ENCODE peak calls at places on chromosomes 16 and 17, in nine cellular contexts. M, F, T, Q, H, K, X, N and I are unnamed samples.

GRCh38 chr16:66943426-66944053 is 8.2 kb downstream of the CES2 start:
- DNase-seq in M (no peak), F (no peak), T (no peak), Q (no peak), H (no peak), K (no peak), X (no peak), N (no peak), I (no peak)

GRCh38 chr16:88759245-88759975 is 25.6 kb downstream of the PIEZO1 start:
- DNase-seq in M (no peak), F (no peak), T (no peak), Q (no peak), H (no peak), K (peak), X (no peak), N (no peak), I (peak)

GRCh38 chr16:78522327-78522726 is 422.9 kb downstream of the WWOX start:
- DNase-seq in M (no peak), F (no peak), T (no peak), Q (no peak), H (no peak), K (no peak), X (no peak), N (no peak), I (no peak)

GRCh38 chr17:64240741-64241347 is 22.2 kb downstream of the TEX2 start:
- DNase-seq in M (no peak), F (no peak), T (peak), Q (no peak), H (peak), K (no peak), X (peak), N (peak), I (peak)

GRCh38 chr16:86608301-86608747 is 30.0 kb downstream of the FOXL1 start:
- DNase-seq in M (no peak), F (no peak), T (no peak), Q (no peak), H (no peak), K (no peak), X (no peak), N (no peak), I (no peak)

GRCh38 chr17:39753514-39754160 is 15.9 kb downstream of the GRB7 start:
- DNase-seq in M (no peak), F (peak), T (no peak), Q (no peak), H (no peak), K (peak), X (no peak), N (no peak), I (peak)

GRCh38 chr16:84680843-84681629 is 18.8 kb upstream of the USP10 start:
- DNase-seq in M (no peak), F (no peak), T (no peak), Q (no peak), H (no peak), K (no peak), X (no peak), N (no peak), I (no peak)

GRCh38 chr16:80932725-80933124 is 74.0 kb downstream of the CMC2 start:
- DNase-seq in M (no peak), F (no peak), T (peak), Q (no peak), H (peak), K (peak), X (peak), N (no peak), I (no peak)

GRCh38 chr17:74842599-74843351 is 16.9 kb downstream of the GRIN2C start:
- DNase-seq in M (no peak), F (peak), T (peak), Q (no peak), H (peak), K (peak), X (peak), N (no peak), I (peak)

GRCh38 chr16:76668207-76668725 is 391.1 kb downstream of the CNTNAP4 start:
- DNase-seq in M (no peak), F (peak), T (no peak), Q (no peak), H (no peak), K (no peak), X (no peak), N (no peak), I (peak)

DNA sequence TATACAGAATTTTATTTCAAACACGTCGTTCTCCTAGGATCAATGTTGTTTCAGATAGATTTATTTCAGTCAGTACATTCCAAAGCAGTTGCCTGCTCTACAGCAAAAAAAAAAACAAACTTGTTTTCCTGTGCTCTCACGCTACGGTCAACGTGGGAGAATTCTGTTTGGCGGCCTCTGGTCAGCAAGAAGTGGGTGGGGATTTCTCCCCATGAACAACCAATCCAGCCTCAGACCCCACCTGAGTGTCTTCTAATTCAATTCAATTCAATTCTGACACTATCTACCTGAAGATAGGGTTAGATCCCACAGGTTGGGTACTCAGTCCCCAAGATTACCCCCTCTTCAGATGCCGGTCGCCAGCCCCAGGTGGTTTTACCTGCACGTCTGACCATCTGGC is 22.1 kb downstream of the C17orf58 start:
- DNase-seq in M (no peak), F (no peak), T (no peak), Q (no peak), H (no peak), K (no peak), X (no peak), N (no peak), I (no peak)
- H3K4me3 ChIP-seq in M (no peak), F (no peak), T (no peak), Q (no peak), H (no peak), K (no peak), X (no peak), N (no peak), I (no peak)

GRCh38 chr17:8905256-8905778 is 37.8 kb upstream of the PIK3R6 start:
- DNase-seq in M (no peak), F (no peak), T (no peak), Q (no peak), H (no peak), K (no peak), X (no peak), N (no peak), I (no peak)
- TF ChIP-seq CTCF in M (no peak), F (no peak), T (no peak), Q (no peak), H (no peak), K (no peak), X (no peak), N (no peak), I (no peak)

GRCh38 chr17:18261146-18261515 is 669 bp downstream of the MIEF2 start:
- DNase-seq in M (no peak), F (peak), T (peak), Q (no peak), H (no peak), K (peak), X (peak), N (no peak), I (no peak)

GRCh38 chr17:18260332-18261145 is at the start of gene MIEF2:
- DNase-seq in M (peak), F (peak), T (peak), Q (peak), H (peak), K (peak), X (peak), N (peak), I (peak)

GRCh38 chr17:18258356-18259038 is at the start of gene FLII:
- DNase-seq in M (no peak), F (peak), T (peak), Q (peak), H (no peak), K (peak), X (no peak), N (no peak), I (peak)

GRCh38 chr17:18261659-18262058 is 1.2 kb downstream of the MIEF2 start:
- DNase-seq in M (no peak), F (no peak), T (no peak), Q (no peak), H (no peak), K (no peak), X (no peak), N (no peak), I (no peak)

DNA sequence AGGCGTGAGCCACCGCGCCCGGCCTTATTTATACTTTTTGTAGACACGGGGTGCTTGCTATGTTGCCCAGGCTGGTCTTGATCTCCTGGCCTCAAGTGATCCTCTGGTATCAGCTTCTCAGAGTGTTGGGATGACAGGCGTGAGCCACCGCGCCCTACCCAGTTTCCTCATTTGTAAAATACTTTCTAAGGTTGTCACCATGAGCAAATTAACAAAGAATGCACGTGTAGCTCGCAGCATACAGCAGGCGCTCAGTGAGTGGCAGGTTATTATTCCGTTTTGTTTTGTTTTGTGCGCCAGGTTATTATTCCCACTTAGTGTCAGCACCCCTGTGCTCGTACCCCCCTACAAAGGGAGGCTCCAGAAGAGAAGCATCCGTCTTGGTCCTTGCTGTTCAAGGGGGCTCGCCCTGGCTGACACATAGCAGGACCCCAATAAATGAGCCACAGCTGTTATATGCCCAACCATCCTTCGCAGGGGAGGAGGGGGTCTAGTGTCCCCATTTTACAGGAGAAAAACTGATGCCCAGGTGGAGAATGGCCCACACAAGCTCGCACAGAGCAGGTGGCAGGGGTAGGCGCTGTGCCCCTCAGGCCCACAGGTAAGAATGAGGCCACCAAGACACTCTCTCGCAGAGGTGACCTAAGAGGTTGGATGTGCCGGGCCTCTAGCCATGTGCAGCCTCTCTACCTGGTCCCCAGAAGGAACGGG is 686 bp upstream of the MIEF2 start:
- DNase-seq in M (no peak), F (no peak), T (peak), Q (no peak), H (no peak), K (no peak), X (no peak), N (no peak), I (no peak)
- H3K4me3 ChIP-seq in M (peak), F (peak), T (peak), Q (peak), H (peak), K (peak), X (peak), N (peak), I (peak)

DNA sequence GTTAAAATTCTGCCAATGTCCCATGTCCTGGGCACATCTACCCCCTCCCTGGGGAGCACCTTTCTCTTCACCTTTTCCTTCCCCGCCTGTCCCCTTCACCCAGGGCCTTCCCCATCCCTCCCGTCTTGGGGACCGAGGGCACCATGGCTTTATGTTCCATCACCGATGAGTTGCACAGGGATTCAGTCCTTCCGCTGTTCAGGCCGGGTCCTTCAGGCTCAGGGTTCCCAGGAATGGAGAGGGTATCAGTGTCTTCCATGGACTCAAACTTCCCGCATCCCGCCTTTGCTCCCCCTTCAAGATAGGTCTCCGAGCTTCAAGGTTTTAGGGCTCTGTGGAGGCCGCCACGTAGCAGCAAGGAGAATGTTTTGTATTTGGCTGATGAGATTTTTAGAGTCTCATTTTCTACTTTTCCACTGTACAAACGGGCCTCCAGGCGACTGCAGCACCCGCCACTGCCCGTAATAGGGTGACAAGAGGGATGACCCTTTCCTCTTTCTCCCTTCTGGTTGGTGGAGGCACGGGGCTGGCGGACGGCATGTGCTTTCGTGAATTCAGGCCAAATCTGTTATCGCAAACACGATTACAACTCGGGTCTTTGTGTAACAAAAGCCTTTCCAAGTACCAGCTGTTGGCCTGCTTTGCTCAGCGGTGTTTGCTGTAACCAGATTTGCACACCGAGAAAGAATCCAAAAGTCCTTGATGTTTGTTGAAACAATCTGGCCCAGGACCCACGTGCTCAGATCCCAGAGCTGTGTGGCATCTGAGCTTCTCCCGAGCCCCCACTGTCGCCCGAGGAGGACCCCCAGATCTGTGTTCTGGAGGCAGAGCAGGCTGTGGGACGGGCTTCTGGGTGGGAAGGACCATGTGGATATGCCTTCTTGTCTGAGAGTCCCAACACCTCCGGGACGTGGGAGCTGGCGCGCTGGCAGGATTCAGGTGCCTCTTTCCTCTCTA is 236.3 kb downstream of the SEC14L1 start:
- DNase-seq in M (no peak), F (no peak), T (peak), Q (no peak), H (no peak), K (peak), X (no peak), N (peak), I (peak)
- TF ChIP-seq CTCF in M (no peak), F (no peak), T (no peak), Q (no peak), H (no peak), K (no peak), X (no peak), N (no peak), I (no peak)

DNA sequence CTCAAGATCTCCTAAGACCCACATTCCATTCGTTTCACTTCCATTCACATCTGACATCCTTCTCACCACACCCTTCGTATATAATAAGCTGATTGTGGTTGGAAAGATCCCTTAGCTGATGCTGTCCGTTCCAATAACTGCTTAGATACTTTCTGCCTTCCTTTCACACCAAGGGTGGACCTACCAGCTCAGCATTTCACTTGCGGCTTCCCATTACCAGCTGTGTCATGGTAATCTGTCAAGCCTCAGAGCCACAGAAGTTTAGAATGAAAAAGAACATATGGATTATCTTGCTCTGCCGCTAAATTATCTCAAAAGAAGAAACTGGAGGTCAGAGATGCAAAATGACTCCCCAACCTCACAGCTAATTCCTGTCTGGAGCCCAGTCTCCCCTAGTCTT is 182.7 kb upstream of the HS3ST3A1 start:
- DNase-seq in M (no peak), F (no peak), T (no peak), Q (no peak), H (no peak), K (no peak), X (no peak), N (no peak), I (no peak)
- H3K4me3 ChIP-seq in M (no peak), F (no peak), T (no peak), Q (no peak), H (no peak), K (no peak), X (no peak), N (no peak), I (no peak)

DNA sequence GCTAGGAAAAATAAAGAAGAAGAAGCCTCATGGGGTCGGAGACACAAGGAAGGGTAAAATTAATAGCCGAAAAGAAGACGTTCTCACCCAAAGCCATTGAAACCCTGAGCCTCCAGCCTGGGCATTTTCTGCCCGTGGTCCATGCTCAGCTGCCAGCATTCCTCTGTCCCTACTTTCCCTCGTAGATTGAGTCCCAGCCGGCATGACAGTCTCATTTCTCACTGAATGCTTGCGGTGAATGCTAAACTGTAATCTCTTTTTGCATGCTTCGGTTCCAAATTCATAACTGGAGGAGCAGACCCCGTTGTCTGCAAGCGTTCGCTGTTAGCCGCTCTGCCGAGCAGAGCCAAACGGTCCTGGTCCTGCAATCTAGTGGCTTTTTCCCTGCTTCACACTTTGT is 54.0 kb upstream of the COX10 start:
- DNase-seq in M (no peak), F (no peak), T (peak), Q (no peak), H (no peak), K (no peak), X (no peak), N (no peak), I (no peak)
- TF ChIP-seq CTCF in M (no peak), F (no peak), T (no peak), Q (no peak), H (no peak), K (no peak), X (no peak), N (no peak), I (no peak)